ENCODE peak calls at places on chromosomes 1 and 21, in six cellular contexts. M is IMR-90, O is K562, S is neuronal stem cell, W is H9, C is HepG2. H is an unnamed sample.

GRCh38 chr1:25042876-25043580 is 113.0 kb upstream of the RUNX3 start:
- DNase-seq in M (no peak), O (no peak), S (no peak), W (no peak), C (no peak), H (no peak)

GRCh38 chr1:241518447-241519307 is 878 bp downstream of the FH start:
- DNase-seq in M (peak; percentile 25), O (no peak), S (no peak), W (peak; percentile 38), C (peak; percentile 6), H (peak; percentile 76)

GRCh38 chr1:215543191-215543606 is 23.9 kb upstream of the KCTD3 start:
- DNase-seq in M (peak; percentile 72), O (no peak), S (no peak), W (no peak), C (peak; percentile 20), H (no peak)

GRCh38 chr1:205430631-205431305 is 8.9 kb upstream of the LEMD1 start:
- DNase-seq in M (peak; percentile 33), O (peak; percentile 85), S (peak; percentile 64), W (peak; percentile 76), C (no peak), H (peak; percentile 85)

GRCh38 chr21:38293113-38293512 is 36.3 kb downstream of the KCNJ15 start:
- DNase-seq in M (no peak), O (no peak), S (no peak), W (no peak), C (no peak), H (no peak)

GRCh38 chr1:228935855-228936727 is 200.8 kb downstream of the RHOU start:
- DNase-seq in M (no peak), O (no peak), S (no peak), W (no peak), C (no peak), H (no peak)

GRCh38 chr1:8004803-8005573 is 21.1 kb downstream of the ERRFI1 start:
- DNase-seq in M (peak; percentile 98), O (peak; percentile 58), S (no peak), W (no peak), C (peak; percentile 89), H (no peak)

GRCh38 chr1:84712288-84712874 is 22.1 kb upstream of the SSX2IP start:
- DNase-seq in M (peak; percentile 94), O (no peak), S (no peak), W (no peak), C (no peak), H (no peak)

GRCh38 chr1:82700476-82700875 is 899.7 kb downstream of the ADGRL2 start:
- DNase-seq in M (no peak), O (no peak), S (no peak), W (no peak), C (no peak), H (no peak)

GRCh38 chr1:111598534-111598933 is 21.1 kb upstream of the RAP1A start:
- DNase-seq in M (no peak), O (no peak), S (no peak), W (no peak), C (no peak), H (no peak)

GRCh38 chr1:42937141-42937696 is 21.4 kb downstream of the SLC2A1 start:
- DNase-seq in M (peak; percentile 85), O (no peak), S (no peak), W (no peak), C (peak; percentile 53), H (no peak)

GRCh38 chr1:33902486-33903209 is 38.8 kb downstream of the HMGB4 start:
- DNase-seq in M (no peak), O (no peak), S (no peak), W (no peak), C (no peak), H (peak; percentile 87)

GRCh38 chr1:65398083-65398482 is 22.4 kb upstream of the LEPR start:
- DNase-seq in M (no peak), O (no peak), S (no peak), W (no peak), C (no peak), H (no peak)

GRCh38 chr1:162011337-162012012 is 12.2 kb downstream of the OLFML2B start:
- DNase-seq in M (no peak), O (no peak), S (no peak), W (no peak), C (no peak), H (no peak)

GRCh38 chr1:5477716-5478115 is 514.5 kb downstream of the NPHP4 start:
- DNase-seq in M (no peak), O (no peak), S (no peak), W (no peak), C (no peak), H (no peak)

GRCh38 chr1:44777969-44778635 is 2.8 kb downstream of the RPS8 start:
- DNase-seq in M (no peak), O (no peak), S (no peak), W (no peak), C (no peak), H (no peak)

GRCh38 chr21:34932233-34932632 is 116.9 kb downstream of the RUNX1 start:
- DNase-seq in M (no peak), O (no peak), S (no peak), W (no peak), C (no peak), H (no peak)

GRCh38 chr1:21575351-21575942 is 66.2 kb downstream of the ALPL start:
- DNase-seq in M (no peak), O (no peak), S (no peak), W (no peak), C (no peak), H (no peak)
- H3K9ac ChIP-seq in M (no peak overlapping the region), O (peak overlapping the region; percentile 66), S (peak overlapping the region; percentile 84), W (no peak overlapping the region), C (no peak overlapping the region), H (no peak overlapping the region)

GRCh38 chr1:156656779-156657160 is 14.9 kb downstream of the BCAN start:
- DNase-seq in M (no peak), O (no peak), S (no peak), W (peak; percentile 67), C (no peak), H (no peak)
- H2AFZ ChIP-seq in M (peak overlapping the region; percentile 36), O (no peak overlapping the region), S (no peak overlapping the region), W (no peak overlapping the region), C (no peak overlapping the region), H (no peak overlapping the region)

DNA sequence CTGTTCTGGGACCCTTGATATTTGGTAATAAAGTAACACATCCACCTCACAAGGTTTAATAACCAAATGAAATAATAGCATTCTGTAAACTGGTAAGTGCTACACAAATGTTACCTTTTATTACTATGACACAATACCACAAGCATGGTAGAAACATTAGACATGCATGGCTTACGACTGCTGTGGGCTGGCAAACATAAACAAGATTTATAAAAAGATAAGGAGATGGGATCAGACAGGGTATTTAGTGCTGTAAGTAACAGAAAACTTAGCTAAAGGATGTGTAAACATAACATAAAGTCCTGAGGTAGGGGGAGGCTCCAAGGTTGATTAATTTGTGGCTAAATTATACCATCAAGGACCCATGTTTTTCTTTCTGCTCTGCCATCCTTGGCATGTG is 212.6 kb downstream of the BARHL2 start:
- DNase-seq in M (no peak), O (no peak), S (no peak), W (no peak), C (no peak), H (no peak)
- H3K9ac ChIP-seq in M (no peak overlapping the region), O (no peak overlapping the region), S (no peak overlapping the region), W (no peak overlapping the region), C (no peak overlapping the region), H (no peak overlapping the region)

DNA sequence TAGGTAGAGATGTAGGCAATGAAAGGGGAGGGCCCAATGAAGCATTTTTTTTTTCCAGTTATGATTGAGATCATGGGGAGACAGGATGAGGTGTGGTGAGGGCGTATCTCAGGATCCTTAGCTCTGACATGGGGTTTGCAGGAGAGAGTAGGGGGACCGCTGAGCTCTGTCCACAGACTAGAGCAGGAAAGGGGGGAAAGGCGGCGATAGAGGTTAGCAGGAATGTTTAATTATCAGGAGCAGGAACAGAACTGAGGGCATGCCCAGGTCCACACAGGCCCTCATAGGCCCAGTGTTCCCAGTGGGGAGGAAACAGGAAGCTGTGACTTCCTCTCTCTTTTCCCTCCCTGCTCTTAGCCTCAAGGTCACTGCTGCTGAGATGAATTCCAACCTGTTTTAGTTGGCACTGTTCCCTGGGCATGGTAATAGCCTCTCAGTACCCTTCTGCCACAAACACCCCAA is 876 bp upstream of the RXFP4 start:
- DNase-seq in M (peak; percentile 55), O (no peak), S (no peak), W (no peak), C (peak; percentile 86), H (no peak)
- H2AFZ ChIP-seq in M (peak overlapping the region; percentile 88), O (peak overlapping the region; percentile 75), S (peak overlapping the region; percentile 65), W (no peak overlapping the region), C (peak overlapping the region; percentile 30), H (no peak overlapping the region)

GRCh38 chr1:52634111-52634510 is 1.1 kb downstream of the SHISAL2A start:
- DNase-seq in M (no peak), O (no peak), S (no peak), W (no peak), C (no peak), H (no peak)

GRCh38 chr1:52636701-52637695 is 4.0 kb downstream of the SHISAL2A start:
- DNase-seq in M (no peak), O (no peak), S (no peak), W (no peak), C (no peak), H (peak; percentile 89)

GRCh38 chr1:52641307-52641706 is 8.3 kb downstream of the SHISAL2A start:
- DNase-seq in M (no peak), O (no peak), S (no peak), W (no peak), C (no peak), H (no peak)

GRCh38 chr1:52635321-52636089 is 2.5 kb downstream of the SHISAL2A start:
- DNase-seq in M (no peak), O (no peak), S (no peak), W (no peak), C (no peak), H (no peak)

DNA sequence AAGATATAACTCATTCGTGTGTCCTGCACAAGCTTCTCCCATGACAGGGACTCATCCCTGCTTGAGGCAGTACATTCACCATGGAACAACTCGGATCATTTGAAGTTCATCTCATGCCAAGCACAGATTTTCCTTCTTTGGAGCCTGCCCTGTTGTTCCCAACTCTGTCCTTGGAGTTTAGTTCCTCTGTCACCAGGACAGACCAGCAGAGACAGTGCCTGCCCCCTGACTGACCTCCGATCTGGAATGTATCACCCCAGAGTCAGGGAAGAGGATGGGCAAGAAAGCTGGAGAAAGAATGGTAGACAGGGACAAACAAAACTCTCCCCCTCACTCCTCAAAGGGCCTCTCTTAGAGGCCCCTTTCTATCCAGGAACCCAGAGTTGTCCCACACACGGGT is 5.0 kb downstream of the SHISAL2A start:
- DNase-seq in M (no peak), O (no peak), S (no peak), W (no peak), C (no peak), H (no peak)
- H3K9ac ChIP-seq in M (no peak overlapping the region), O (no peak overlapping the region), S (no peak overlapping the region), W (no peak overlapping the region), C (no peak overlapping the region), H (peak overlapping the region; percentile 46)

H was measured in Karpas-422.